ENCODE peak calls at places on chromosomes 12 and 14, in nine cellular contexts. T, U, N, C, S, K, R, Z and V are unnamed samples.

GRCh38 chr12:89857652-89858274 is 149.1 kb upstream of the ATP2B1 start:
- DNase-seq in Z (no peak), K (no peak), N (no peak), U (no peak), R (no peak), T (no peak), C (no peak), S (no peak), V (peak)

GRCh38 chr12:25347716-25348261 is 97.1 kb upstream of the KRAS start:
- DNase-seq in T (no peak), K (no peak), Z (no peak), S (no peak), C (no peak), N (no peak), R (peak), U (no peak), V (no peak)

GRCh38 chr12:95959107-95959506 is 16.0 kb downstream of the AMDHD1 start:
- DNase-seq in T (no peak), Z (no peak), K (no peak), R (peak), U (no peak), N (no peak), S (no peak), C (no peak), V (peak)

GRCh38 chr14:101843665-101844064 is 82.2 kb downstream of the PPP2R5C start:
- DNase-seq in N (no peak), K (peak), T (no peak), C (peak), U (no peak), S (no peak), R (no peak), Z (peak), V (peak)

GRCh38 chr14:55271572-55272414 is 572 bp downstream of the FBXO34 start:
- DNase-seq in S (peak), U (peak), N (peak), C (peak), Z (peak), K (peak), R (peak), T (peak), V (peak)

GRCh38 chr14:49173765-49174373 is 412.3 kb downstream of the RPS29 start:
- DNase-seq in K (no peak), R (peak), S (peak), N (peak), Z (peak), C (peak), T (peak), U (no peak), V (peak)

GRCh38 chr14:26730929-26731618 is 133.2 kb upstream of the NOVA1 start:
- DNase-seq in C (no peak), R (peak), Z (peak), T (no peak), U (no peak), S (peak), K (no peak), N (no peak), V (peak)

GRCh38 chr12:16553457-16553856 is 52.5 kb downstream of the LMO3 start:
- DNase-seq in T (no peak), R (peak), S (no peak), N (no peak), K (no peak), Z (no peak), U (no peak), C (no peak), V (no peak)

GRCh38 chr12:106140223-106140986 is 1.7 kb upstream of the NUAK1 start:
- DNase-seq in S (no peak), C (no peak), K (no peak), Z (no peak), T (no peak), N (no peak), U (no peak), R (no peak), V (no peak)

GRCh38 chr14:69083181-69083580 is 69.7 kb downstream of the DCAF5 start:
- DNase-seq in U (no peak), R (no peak), K (no peak), Z (no peak), T (no peak), C (no peak), N (no peak), S (no peak), V (peak)
- TF ChIP-seq CTCF in U (no peak), R (no peak), K (no peak), Z (no peak), T (no peak), C (no peak), N (no peak), S (no peak), V (no peak)

DNA sequence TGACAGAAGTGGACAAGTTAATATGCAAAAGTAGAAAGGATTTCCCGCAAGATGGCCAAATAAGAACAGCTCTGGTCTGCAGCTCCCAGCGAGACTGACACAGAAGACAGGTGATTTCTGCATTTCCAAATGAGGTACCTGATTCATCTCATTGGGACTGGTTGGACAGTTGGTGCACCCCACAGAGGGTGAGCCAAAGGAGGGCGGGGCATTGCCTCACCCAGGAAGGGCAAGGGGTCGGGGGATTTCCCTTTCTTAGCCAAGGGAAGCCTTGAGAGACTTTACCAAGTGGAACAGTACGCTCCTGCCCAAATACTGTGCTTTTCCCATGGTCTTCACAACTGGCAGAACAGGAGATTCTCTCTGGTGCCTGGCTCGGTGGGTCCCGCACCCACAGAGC is 191.3 kb downstream of the ALG10B start:
- DNase-seq in S (no peak), C (no peak), U (no peak), R (no peak), Z (no peak), N (no peak), K (peak), T (no peak), V (no peak)
- TF ChIP-seq CTCF in S (no peak), C (no peak), U (no peak), R (no peak), Z (no peak), N (no peak), K (no peak), T (no peak), V (no peak)

DNA sequence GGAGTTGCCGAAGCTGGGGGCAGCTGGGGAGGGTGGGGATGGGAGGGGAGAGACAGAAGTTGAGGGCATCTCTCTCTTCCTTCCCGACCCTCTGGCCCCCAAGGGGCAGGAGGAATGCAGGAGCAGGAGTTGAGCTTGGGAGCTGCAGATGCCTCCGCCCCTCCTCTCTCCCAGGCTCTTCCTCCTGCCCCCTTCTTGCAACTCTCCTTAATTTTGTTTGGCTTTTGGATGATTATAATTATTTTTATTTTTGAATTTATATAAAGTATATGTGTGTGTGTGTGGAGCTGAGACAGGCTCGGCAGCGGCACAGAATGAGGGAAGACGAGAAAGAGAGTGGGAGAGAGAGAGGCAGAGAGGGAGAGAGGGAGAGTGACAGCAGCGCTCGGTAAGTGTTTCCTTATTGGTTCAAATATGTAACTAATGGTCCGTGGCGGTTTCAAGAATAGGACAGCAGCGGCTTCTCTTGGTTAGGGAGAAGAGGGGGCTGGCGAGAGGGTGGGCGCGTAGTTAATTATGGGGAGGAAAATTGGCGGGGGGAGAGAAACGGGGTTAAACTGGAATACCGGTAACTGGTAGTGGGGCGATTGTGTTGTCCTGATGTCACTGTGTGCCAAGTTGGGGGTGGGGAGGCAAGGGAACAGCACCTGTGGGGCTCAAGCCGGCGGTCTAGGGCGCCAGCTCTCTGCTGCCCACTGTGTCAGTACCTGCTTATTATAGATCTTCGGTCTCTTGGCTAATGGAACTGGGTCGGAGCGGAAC is 8.4 kb downstream of the HOXC8 start:
- DNase-seq in T (no peak), R (no peak), K (no peak), Z (no peak), S (no peak), N (no peak), C (no peak), U (no peak), V (peak)
- TF ChIP-seq CTCF in T (no peak), R (no peak), K (no peak), Z (no peak), S (no peak), N (no peak), C (peak), U (no peak), V (peak)

DNA sequence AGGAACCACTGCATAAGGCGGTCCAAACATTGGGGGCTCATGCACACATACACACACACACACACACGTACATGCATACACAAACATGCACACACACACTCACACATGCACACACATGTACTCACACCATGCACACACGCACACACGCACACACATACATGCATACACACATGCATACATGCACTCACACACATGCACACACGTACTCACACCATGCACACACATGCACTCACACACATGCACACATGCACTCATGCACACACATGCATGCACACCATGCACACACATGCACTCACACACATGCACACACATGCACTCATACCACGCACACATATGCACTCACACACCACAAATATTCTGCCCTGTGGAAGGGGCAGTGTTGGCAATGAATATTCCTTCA is 22.1 kb downstream of the OAS2 start:
- DNase-seq in S (no peak), U (no peak), Z (no peak), T (no peak), N (no peak), C (no peak), R (no peak), K (no peak), V (no peak)
- TF ChIP-seq CTCF in S (no peak), U (no peak), Z (no peak), T (no peak), N (no peak), C (no peak), R (no peak), K (no peak), V (no peak)

DNA sequence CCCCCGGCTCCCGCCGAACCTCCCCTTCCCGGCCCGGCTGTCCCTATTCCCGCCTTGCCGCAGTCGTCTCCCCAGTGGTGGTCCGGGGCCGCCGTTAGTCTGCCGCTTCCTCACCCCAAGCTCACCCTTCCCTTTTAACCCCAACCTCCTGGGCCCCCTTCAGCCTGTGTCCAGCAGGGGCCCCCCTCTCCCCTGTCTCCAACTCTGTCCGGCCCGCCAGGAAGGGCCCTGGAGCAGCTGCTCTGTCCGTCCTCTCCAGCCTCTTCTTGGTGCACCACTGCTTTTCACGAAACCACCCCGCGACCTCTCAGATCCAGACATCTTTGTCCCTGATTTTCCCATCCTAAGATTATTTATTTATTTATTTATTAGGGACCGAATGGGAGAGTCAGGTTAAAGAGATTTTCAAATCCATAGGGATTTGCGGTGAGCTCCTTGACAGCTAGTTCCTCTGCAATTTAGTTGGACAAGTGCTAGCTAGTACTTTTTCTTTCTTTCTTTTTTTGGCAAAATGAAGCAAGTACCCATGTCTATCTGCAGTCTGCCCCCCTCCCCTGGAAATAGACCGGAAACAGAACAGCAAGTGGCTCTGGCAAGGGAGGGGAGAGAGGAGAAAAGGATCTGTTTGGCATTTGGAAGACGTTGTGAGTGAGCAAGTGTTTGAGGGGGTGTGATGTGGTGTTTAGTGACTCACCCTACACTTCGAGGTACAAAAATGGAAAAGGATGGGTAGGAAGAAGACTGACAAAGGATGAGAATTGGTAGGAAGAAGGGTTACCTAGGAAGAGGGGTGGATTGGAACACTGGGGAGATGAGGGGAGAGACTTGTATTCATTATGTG is 632 bp downstream of the UBR7 start:
- DNase-seq in T (peak), C (peak), R (peak), U (no peak), K (no peak), S (peak), N (no peak), Z (no peak), V (peak)
- TF ChIP-seq CTCF in T (peak), C (peak), R (peak), U (no peak), K (no peak), S (no peak), N (peak), Z (no peak), V (peak)

GRCh38 chr12:120651821-120652220 is 11.4 kb downstream of the CABP1 start:
- DNase-seq in T (no peak), R (peak), C (no peak), Z (no peak), N (no peak), S (no peak), U (no peak), K (no peak), V (no peak)

GRCh38 chr12:120647375-120647755 is 6.9 kb downstream of the CABP1 start:
- DNase-seq in N (no peak), U (no peak), T (no peak), K (peak), Z (no peak), C (no peak), R (no peak), S (no peak), V (no peak)

GRCh38 chr12:120650249-120650690 is 9.8 kb downstream of the CABP1 start:
- DNase-seq in K (peak), T (no peak), S (no peak), R (no peak), C (no peak), U (no peak), Z (no peak), N (no peak), V (no peak)

GRCh38 chr12:120652671-120653435 is 12.4 kb downstream of the CABP1 start:
- DNase-seq in K (no peak), Z (no peak), C (no peak), R (no peak), S (no peak), T (no peak), U (peak), N (no peak), V (no peak)

DNA sequence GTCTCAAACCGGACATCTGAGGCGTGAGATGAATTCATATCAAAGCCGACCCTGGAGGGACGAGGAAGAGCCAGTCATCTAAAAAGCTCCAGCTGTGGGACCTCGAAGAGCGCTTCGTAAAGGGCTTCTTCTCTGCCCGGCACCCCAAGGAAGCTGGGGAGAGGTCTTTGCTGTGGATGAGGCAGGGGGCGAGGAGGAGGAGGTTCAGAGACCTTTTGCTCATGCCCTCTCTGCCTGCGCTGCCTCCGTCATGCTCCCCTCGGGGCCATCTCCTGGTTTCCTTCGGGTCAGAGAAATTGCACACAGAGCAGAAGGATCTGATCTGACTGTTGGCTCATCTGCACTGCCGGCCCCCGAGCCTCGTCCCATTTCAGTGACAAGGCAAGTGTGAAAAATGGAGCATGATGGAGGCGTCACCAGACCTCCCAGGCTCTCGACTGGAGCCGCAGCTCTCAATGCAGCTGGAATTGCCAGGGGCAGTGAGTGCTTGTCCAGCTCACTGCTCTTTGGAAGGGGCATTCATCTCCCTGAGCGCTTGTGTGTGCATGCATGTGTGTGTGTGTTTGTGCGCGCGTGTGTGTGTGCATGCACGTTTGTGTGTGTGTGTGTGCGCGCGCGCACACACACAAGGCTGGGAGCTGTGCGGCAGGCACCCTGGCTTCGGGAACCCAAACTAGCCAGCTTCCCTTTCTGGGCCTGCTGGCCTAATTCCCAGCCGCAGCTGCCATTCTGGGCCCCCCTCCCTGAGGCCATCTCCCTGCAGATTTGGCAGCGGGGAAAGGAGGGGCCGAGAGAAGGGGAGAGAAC is 9.2 kb downstream of the CABP1 start:
- DNase-seq in U (peak), C (no peak), K (peak), N (no peak), Z (no peak), S (peak), R (no peak), T (no peak), V (no peak)
- TF ChIP-seq CTCF in U (no peak), C (no peak), K (peak), N (no peak), Z (no peak), S (no peak), R (no peak), T (no peak), V (peak)

DNA sequence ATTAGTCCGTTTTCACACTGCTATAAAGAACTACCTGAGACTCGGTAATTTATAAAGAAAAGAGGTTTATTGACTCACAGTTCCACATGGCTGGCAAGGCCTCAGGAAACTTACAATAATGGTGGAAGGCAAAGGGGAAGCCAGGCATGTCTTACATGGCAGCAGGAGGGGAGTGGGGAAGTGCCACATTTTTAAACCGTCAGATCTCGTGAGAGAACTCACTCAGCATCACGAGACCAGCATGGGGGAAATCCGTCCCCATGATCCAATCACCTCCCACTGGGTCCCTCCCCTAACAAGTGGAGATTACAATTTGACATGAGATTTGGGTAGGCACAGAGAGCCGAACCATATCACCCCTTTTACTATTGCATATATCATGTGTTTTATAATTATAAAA is 2.0 kb upstream of the PIGH start:
- DNase-seq in S (no peak), R (no peak), C (no peak), U (no peak), K (no peak), N (no peak), T (no peak), Z (no peak), V (no peak)
- TF ChIP-seq CTCF in S (no peak), R (no peak), C (no peak), U (no peak), K (no peak), N (no peak), T (no peak), Z (no peak), V (no peak)

GRCh38 chr14:78291958-78292357 is 121.8 kb downstream of the NRXN3 start:
- DNase-seq in U (no peak), R (no peak), S (no peak), K (no peak), Z (no peak), N (no peak), C (no peak), T (no peak), V (no peak)
- TF ChIP-seq CTCF in U (no peak), R (no peak), S (no peak), K (no peak), Z (no peak), N (no peak), C (no peak), T (no peak), V (no peak)